ENCODE peak calls at places on chromosomes 1 and 21, in nine cellular contexts. N is CD8-positive, alpha-beta memory T cell; I is lung; A is small intestine; P is PC-9; G is A673; D is fibroblast of lung; Z is left lung; C is mammary epithelial cell. E is an unnamed sample.

GRCh38 chr21:41877901-41878830 is 978 bp downstream of the PRDM15 start:
- DNase-seq in N (peak; percentile 51), I (no peak), A (peak; percentile 22), P (peak; percentile 47), G (peak; percentile 44), D (peak; percentile 68), Z (no peak), C (peak; percentile 26), E (no peak)

GRCh38 chr1:19086176-19086875 is 123.7 kb downstream of the UBR4 start:
- DNase-seq in N (no peak), I (peak; percentile 46), A (no peak), P (no peak), G (no peak), D (no peak), Z (no peak), C (no peak), E (no peak)

GRCh38 chr21:43362306-43362927 is 64.5 kb downstream of the SIK1 start:
- DNase-seq in N (peak; percentile 96), I (no peak), A (no peak), P (no peak), G (peak; percentile 79), D (peak; percentile 71), Z (no peak), C (peak; percentile 68), E (peak; percentile 68)

GRCh38 chr1:112457965-112458364 is 50.8 kb upstream of the WNT2B start:
- DNase-seq in N (no peak), I (no peak), A (no peak), P (no peak), G (no peak), D (no peak), Z (no peak), C (no peak), E (no peak)

GRCh38 chr1:115239148-115239820 is 98.8 kb downstream of the NGF start:
- DNase-seq in N (no peak), I (no peak), A (no peak), P (no peak), G (no peak), D (peak; percentile 94), Z (no peak), C (no peak), E (no peak)

GRCh38 chr1:201719812-201720521 is 109.0 kb upstream of the IPO9 start:
- DNase-seq in N (no peak), I (no peak), A (no peak), P (no peak), G (peak; percentile 25), D (peak; percentile 69), Z (no peak), C (peak; percentile 71), E (no peak)

GRCh38 chr1:204319462-204319861 is 40.3 kb downstream of the PLEKHA6 start:
- DNase-seq in N (no peak), I (no peak), A (no peak), P (peak; percentile 79), G (no peak), D (peak; percentile 90), Z (no peak), C (peak; percentile 91), E (no peak)

GRCh38 chr1:176118985-176119384 is 88.1 kb downstream of the COP1 start:
- DNase-seq in N (no peak), I (no peak), A (no peak), P (no peak), G (no peak), D (no peak), Z (no peak), C (no peak), E (no peak)

GRCh38 chr1:36705629-36706028 is 222.9 kb upstream of the CSF3R start:
- DNase-seq in N (no peak), I (no peak), A (no peak), P (no peak), G (no peak), D (no peak), Z (no peak), C (no peak), E (no peak)

GRCh38 chr1:157115851-157116734 is 16.5 kb upstream of the ETV3L start:
- DNase-seq in N (no peak), I (no peak), A (no peak), P (no peak), G (no peak), D (no peak), Z (no peak), C (no peak), E (no peak)

GRCh38 chr1:240310226-240310925 is 218.7 kb downstream of the FMN2 start:
- DNase-seq in N (no peak), I (no peak), A (no peak), P (no peak), G (no peak), D (peak; percentile 88), Z (no peak), C (no peak), E (no peak)

GRCh38 chr1:185144233-185144632 is 12.5 kb downstream of the TRMT1L start:
- DNase-seq in N (no peak), I (no peak), A (no peak), P (no peak), G (no peak), D (peak; percentile 62), Z (no peak), C (peak; percentile 29), E (no peak)

GRCh38 chr1:42957229-42957879 is 1.3 kb downstream of the SLC2A1 start:
- DNase-seq in N (no peak), I (no peak), A (no peak), P (no peak), G (no peak), D (no peak), Z (no peak), C (no peak), E (no peak)

DNA sequence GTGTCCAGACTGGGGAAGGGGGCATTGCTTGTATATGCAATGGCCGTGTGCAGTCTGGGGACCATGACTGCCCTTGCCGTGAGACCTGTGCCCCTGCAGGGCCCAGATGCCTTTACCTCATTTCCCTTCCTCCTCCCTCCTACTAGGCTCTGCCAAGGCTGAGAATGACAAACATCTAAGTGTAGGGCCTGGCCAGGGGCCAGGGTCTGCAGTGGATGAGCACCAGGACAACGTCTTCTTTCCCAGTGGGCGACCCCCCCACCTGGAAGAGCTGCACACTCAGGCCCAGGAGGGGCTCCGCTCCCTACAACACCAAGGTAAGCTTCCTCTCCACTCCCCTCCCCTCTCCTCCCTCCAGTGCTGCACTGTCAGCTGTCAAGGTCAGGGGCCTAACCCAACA is 49.5 kb downstream of the YARS1 start:
- DNase-seq in N (no peak), I (no peak), A (no peak), P (no peak), G (no peak), D (no peak), Z (no peak), C (no peak), E (no peak)
- H3K27ac ChIP-seq in N (no peak overlapping the region), I (peak overlapping the region; percentile 57), A (no peak overlapping the region), P (peak overlapping the region; percentile 52), G (no peak overlapping the region), D (no peak overlapping the region), Z (no peak overlapping the region), C (no peak overlapping the region), E (no peak overlapping the region)

DNA sequence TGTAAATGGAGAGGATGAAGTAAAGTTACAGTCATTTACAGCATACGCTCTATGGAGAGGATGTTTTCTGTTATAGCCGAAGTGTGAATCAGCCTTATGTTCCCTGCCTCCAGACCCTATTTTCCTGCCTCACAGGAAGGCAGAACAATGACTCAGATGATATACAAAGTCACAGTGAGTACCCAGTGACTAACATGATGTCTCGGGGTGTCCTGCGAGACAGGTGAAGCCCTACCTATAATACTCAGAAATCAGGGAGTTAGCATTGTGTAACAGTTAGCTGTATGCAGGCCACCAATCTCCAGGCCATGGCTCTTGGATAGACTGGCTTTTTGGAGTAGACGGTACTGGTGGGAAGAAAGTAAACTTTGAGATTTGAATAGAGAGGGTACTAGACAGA is 55.6 kb upstream of the FBXO28 start:
- DNase-seq in N (no peak), I (no peak), A (no peak), P (no peak), G (no peak), D (peak; percentile 47), Z (no peak), C (peak; percentile 92), E (no peak)
- H3K27ac ChIP-seq in N (no peak overlapping the region), I (no peak overlapping the region), A (no peak overlapping the region), P (peak overlapping the region; percentile 81), G (no peak overlapping the region), D (no peak overlapping the region), Z (no peak overlapping the region), C (peak overlapping the region; percentile 37), E (no peak overlapping the region)

GRCh38 chr1:20395255-20395654 is 90.8 kb downstream of the CAMK2N1 start:
- DNase-seq in N (no peak), I (no peak), A (no peak), P (no peak), G (no peak), D (no peak), Z (no peak), C (no peak), E (no peak)
- H3K27ac ChIP-seq in N (no peak overlapping the region), I (no peak overlapping the region), A (no peak overlapping the region), P (no peak overlapping the region), G (no peak overlapping the region), D (no peak overlapping the region), Z (no peak overlapping the region), C (no peak overlapping the region), E (no peak overlapping the region)

GRCh38 chr1:31702836-31703404 is 897 bp downstream of the COL16A1 start:
- DNase-seq in N (no peak), I (no peak), A (no peak), P (no peak), G (no peak), D (peak; percentile 21), Z (no peak), C (peak; percentile 34), E (no peak)

GRCh38 chr1:31706384-31707058 is 2.7 kb upstream of the COL16A1 start:
- DNase-seq in N (no peak), I (no peak), A (no peak), P (no peak), G (no peak), D (no peak), Z (no peak), C (no peak), E (no peak)

GRCh38 chr1:31703431-31704260 is at the start of gene COL16A1:
- DNase-seq in N (no peak), I (peak; percentile 51), A (peak; percentile 15), P (no peak), G (peak; percentile 50), D (peak; percentile 75), Z (no peak), C (peak; percentile 68), E (no peak)

GRCh38 chr1:31704261-31705079 is 653 bp upstream of the COL16A1 start:
- DNase-seq in N (no peak), I (no peak), A (peak; percentile 56), P (no peak), G (peak; percentile 41), D (peak; percentile 78), Z (no peak), C (peak; percentile 40), E (no peak)

DNA sequence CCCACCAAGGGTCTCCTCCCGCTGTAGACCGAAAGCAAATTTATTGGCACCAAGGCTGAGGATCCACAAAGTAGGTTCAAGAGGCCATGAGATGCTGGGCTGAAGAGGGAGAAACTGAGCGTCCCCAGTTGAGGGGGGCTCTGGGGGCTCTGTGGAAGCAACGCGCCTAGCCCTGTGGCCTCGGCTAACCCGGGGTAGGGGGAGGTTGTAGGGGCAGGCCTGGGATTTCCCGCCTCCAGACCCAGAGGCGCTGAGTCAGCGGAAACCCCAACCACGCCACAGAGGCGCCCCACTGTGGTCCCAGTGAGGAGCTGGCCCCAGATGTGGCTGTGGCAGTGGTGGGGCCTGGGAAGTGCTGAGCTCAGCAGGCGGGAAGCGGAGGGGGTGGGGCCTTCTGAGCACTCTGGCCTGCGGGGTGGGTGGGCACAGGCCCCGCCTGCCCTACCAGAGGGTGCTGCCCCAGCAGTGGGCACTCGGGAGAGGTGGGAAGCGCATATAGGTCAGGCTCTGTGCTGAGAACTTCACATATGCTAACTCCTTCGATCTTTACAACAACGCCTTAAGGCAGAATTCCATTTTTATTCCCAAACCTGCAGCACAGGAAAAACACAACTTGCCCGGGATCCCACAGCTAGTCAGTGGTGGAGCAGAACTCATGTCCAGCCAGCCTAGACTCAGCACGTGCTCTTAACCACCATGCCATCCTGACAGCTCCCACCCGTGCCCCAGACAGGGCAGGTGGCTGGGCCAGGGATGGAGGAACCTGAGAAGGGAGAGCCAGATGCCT is 1.5 kb upstream of the COL16A1 start:
- DNase-seq in N (peak; percentile 22), I (peak; percentile 37), A (peak; percentile 41), P (no peak), G (peak; percentile 88), D (peak; percentile 53), Z (no peak), C (peak; percentile 63), E (peak; percentile 56)
- H3K27ac ChIP-seq in N (no peak overlapping the region), I (no peak overlapping the region), A (peak overlapping the region; percentile 25), P (no peak overlapping the region), G (peak overlapping the region; percentile 75), D (peak overlapping the region; percentile 87), Z (peak overlapping the region; percentile 58), C (peak overlapping the region; percentile 53), E (no peak overlapping the region)

E was measured in right lobe of liver.